ENCODE peak calls at places on chromosome 18, in six cellular contexts. E is colonic mucosa, P is A673, L is heart left ventricle, S is lower lobe of right lung, G is right cardiac atrium. B is an unnamed sample.

GRCh38 chr18:58277457-58277739 is 233.4 kb downstream of the NEDD4L start:
- DNase-seq in E (no peak), P (no peak), L (no peak), S (no peak), G (no peak), B (no peak)

GRCh38 chr18:10182009-10182624 is 268.3 kb downstream of the VAPA start:
- DNase-seq in E (no peak), P (peak), L (no peak), S (no peak), G (no peak), B (no peak)

GRCh38 chr18:76416935-76417334 is 78.1 kb downstream of the ZNF516 start:
- DNase-seq in E (no peak), P (no peak), L (no peak), S (no peak), G (no peak), B (no peak)

GRCh38 chr18:3046216-3046808 is 33.4 kb upstream of the LPIN2 start:
- DNase-seq in E (no peak), P (no peak), L (no peak), S (no peak), G (no peak), B (no peak)

GRCh38 chr18:12449040-12449814 is 41.5 kb downstream of the PRELID3A start:
- DNase-seq in E (no peak), P (no peak), L (no peak), S (no peak), G (no peak), B (no peak)

GRCh38 chr18:13934676-13935075 is 19.3 kb upstream of the MC2R start:
- DNase-seq in E (no peak), P (no peak), L (no peak), S (no peak), G (no peak), B (no peak)

GRCh38 chr18:616380-616995 is 19.7 kb downstream of the CLUL1 start:
- DNase-seq in E (no peak), P (peak), L (no peak), S (no peak), G (no peak), B (no peak)

GRCh38 chr18:32730620-32731021 is 42.2 kb downstream of the KLHL14 start:
- DNase-seq in E (no peak), P (peak), L (no peak), S (no peak), G (no peak), B (no peak)

GRCh38 chr18:34631567-34631966 is 78.5 kb upstream of the DTNA start:
- DNase-seq in E (no peak), P (no peak), L (no peak), S (no peak), G (no peak), B (no peak)

GRCh38 chr18:39751161-39751560 is 2185.6 kb upstream of the CELF4 start:
- DNase-seq in E (no peak), P (peak), L (no peak), S (no peak), G (no peak), B (no peak)

GRCh38 chr18:8373486-8373885 is 235.8 kb upstream of the RAB12 start:
- DNase-seq in E (no peak), P (no peak), L (no peak), S (no peak), G (no peak), B (no peak)

GRCh38 chr18:22900558-22901183 is 32.5 kb upstream of the RBBP8 start:
- DNase-seq in E (no peak), P (no peak), L (peak), S (no peak), G (peak), B (no peak)

GRCh38 chr18:5051207-5051606 is 145.8 kb downstream of the AKAIN1 start:
- DNase-seq in E (no peak), P (no peak), L (no peak), S (no peak), G (no peak), B (no peak)

GRCh38 chr18:67514465-67514864 is 2.1 kb downstream of the DSEL start:
- DNase-seq in E (no peak), P (no peak), L (no peak), S (no peak), G (no peak), B (no peak)
- H3K27ac ChIP-seq in E (no peak), P (no peak), L (no peak), S (no peak), G (no peak), B (peak)

GRCh38 chr18:51212606-51213005 is 15.1 kb upstream of the MEX3C start:
- DNase-seq in E (no peak), P (no peak), L (no peak), S (no peak), G (no peak), B (no peak)

DNA sequence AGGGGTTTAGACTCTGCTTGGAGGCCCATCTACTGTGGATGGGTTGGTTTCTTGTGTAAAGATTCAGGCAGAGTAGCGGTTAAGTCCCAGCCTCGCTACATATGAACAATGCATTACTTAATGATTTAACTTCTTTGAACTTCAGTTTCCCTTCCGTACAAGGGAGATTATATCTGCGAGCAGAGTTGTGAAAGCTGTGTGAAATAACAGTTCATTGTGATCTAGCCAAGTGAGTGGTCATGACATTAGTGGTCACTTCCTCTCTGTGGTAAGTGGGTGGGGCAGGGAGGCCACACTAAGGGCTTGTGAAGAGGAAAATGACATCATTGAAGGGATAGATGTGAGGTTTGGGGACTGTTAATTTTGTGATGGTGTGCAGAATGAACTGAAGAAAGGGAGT is 14.1 kb upstream of the MEX3C start:
- DNase-seq in E (peak), P (no peak), L (peak), S (peak), G (peak), B (no peak)
- H3K27ac ChIP-seq in E (no peak), P (no peak), L (no peak), S (no peak), G (no peak), B (no peak)

GRCh38 chr18:73897517-73897916 is 250.1 kb downstream of the FBXO15 start:
- DNase-seq in E (no peak), P (no peak), L (no peak), S (no peak), G (no peak), B (no peak)
- H3K27ac ChIP-seq in E (no peak), P (no peak), L (no peak), S (no peak), G (no peak), B (no peak)

DNA sequence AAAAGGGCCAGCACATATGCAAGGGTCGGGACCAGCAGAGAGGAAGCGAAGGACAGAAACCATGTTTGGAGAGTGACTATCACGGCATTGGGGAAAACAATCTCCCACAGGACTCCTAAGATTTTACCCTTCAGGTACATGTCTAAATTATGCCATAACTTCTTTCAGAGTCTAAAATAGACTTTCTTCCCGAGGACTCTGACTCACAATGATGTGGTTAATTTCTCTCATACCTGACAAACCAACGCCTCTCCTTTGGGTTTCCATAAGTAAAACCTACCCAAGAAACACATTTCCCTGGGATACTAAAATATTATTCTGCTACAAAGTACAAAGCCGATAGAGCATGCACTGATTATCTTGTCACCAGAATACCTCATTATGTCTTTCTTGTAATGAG is 127.8 kb upstream of the NETO1 start:
- DNase-seq in E (no peak), P (no peak), L (no peak), S (no peak), G (no peak), B (no peak)
- H3K27ac ChIP-seq in E (no peak), P (no peak), L (no peak), S (no peak), G (no peak), B (no peak)

GRCh38 chr18:79612291-79613108 is 67.1 kb upstream of the CTDP1 start:
- DNase-seq in E (no peak), P (no peak), L (no peak), S (peak), G (peak), B (no peak)

GRCh38 chr18:79611040-79611681 is 68.4 kb upstream of the CTDP1 start:
- DNase-seq in E (no peak), P (no peak), L (peak), S (peak), G (peak), B (no peak)

GRCh38 chr18:79609021-79609461 is 70.6 kb upstream of the CTDP1 start:
- DNase-seq in E (no peak), P (no peak), L (peak), S (peak), G (peak), B (no peak)

GRCh38 chr18:79609841-79610281 is 69.7 kb upstream of the CTDP1 start:
- DNase-seq in E (no peak), P (no peak), L (peak), S (peak), G (peak), B (no peak)

DNA sequence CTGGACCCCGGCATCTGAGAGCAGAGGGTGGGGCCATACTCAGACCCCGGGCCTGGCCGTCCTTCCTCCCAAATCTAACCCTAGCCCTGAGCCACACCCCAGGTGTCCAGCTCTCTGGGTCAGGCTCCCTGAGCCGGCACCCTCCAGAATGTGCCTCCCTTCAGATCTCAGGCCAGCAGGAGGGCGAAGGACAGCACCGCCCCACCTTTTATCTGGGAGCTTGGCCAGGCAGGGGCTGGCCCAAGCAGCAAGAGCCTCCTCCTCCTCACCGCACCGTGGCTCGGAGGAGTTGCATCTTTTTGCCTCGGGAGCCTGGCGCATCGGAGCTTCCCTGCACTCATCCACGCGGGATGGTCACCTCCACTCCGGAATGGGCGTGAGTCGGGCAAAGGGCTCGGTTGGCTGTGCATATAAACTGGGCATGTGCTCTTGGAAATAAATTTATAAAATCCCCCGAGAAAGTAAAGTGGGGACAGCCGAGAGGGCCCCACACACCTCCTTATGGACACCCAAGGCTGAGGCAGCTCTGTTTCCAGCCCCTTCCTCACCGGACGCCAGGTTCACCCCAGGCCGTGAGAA is 69.1 kb upstream of the CTDP1 start:
- DNase-seq in E (no peak), P (no peak), L (no peak), S (peak), G (peak), B (no peak)
- H3K27ac ChIP-seq in E (no peak), P (no peak), L (no peak), S (no peak), G (no peak), B (no peak)

B was measured in substantia nigra.